ENCODE peak calls at places on chromosomes 4 and X, in eight cellular contexts. B is head of caudate nucleus; E is AG10803; P is stimulated activated CD8-positive, alpha-beta memory T cell treated with anti-CD3 and anti-CD28 coated beads, Interleukin-7, amount 100 ng/mL, for 4 hours; X is osteocyte; Z is kidney tubule cell; Y is CD4-positive, alpha-beta T cell; O is NCI-H1930. G is an unnamed sample.

GRCh38 chr4:148004228-148004813 is 272.4 kb downstream of the ARHGAP10 start:
- DNase-seq in B (no peak), O (no peak), X (no peak), Y (no peak), Z (peak; percentile 18), E (peak; percentile 50), P (no peak), G (no peak)

GRCh38 chr4:102299708-102300107 is 45.6 kb downstream of the SLC39A8 start:
- DNase-seq in P (no peak), Y (no peak), B (peak; percentile 47), Z (peak; percentile 68), E (peak; percentile 61), X (no peak), O (no peak), G (peak; percentile 80)

GRCh38 chr4:20589436-20589835 is 110.8 kb upstream of the PACRGL start:
- DNase-seq in B (no peak), O (no peak), X (no peak), Y (no peak), E (no peak), P (no peak), Z (no peak), G (no peak)

GRCh38 chrX:46653482-46653881 is 79.9 kb downstream of the CHST7 start:
- DNase-seq in X (no peak), P (no peak), O (no peak), B (no peak), Y (no peak), Z (no peak), E (no peak), G (no peak)

GRCh38 chr4:122914292-122914904 is 8.0 kb downstream of the NUDT6 start:
- DNase-seq in X (no peak), P (no peak), Y (no peak), B (no peak), O (no peak), Z (peak; percentile 40), E (no peak), G (no peak)

GRCh38 chr4:74675673-74676279 is 118.5 kb downstream of the BTC start:
- DNase-seq in Y (no peak), P (no peak), X (no peak), B (peak; percentile 19), Z (peak; percentile 77), O (peak; percentile 49), E (peak; percentile 66), G (peak; percentile 68)

GRCh38 chrX:130268500-130269170 is at the start of gene ZNF280C:
- DNase-seq in P (peak; percentile 89), O (peak; percentile 87), X (peak; percentile 95), E (peak; percentile 91), Z (peak; percentile 94), Y (peak; percentile 85), B (peak; percentile 87), G (peak; percentile 94)

GRCh38 chrX:104084534-104085277 is 8.7 kb upstream of the TMSB15C start:
- DNase-seq in P (no peak), E (no peak), Y (no peak), Z (no peak), O (no peak), X (no peak), B (no peak), G (no peak)

GRCh38 chr4:10656988-10657387 is 27.6 kb downstream of the CLNK start:
- DNase-seq in O (no peak), X (no peak), Y (no peak), E (no peak), B (no peak), P (no peak), Z (peak; percentile 40), G (no peak)

GRCh38 chrX:78024349-78025108 is 55.1 kb upstream of the PGAM4 start:
- DNase-seq in Z (peak; percentile 35), E (no peak), O (no peak), B (no peak), P (no peak), X (no peak), Y (peak; percentile 0), G (peak; percentile 21)

GRCh38 chrX:10157545-10157944 is 770 bp downstream of the CLCN4 start:
- DNase-seq in B (no peak), P (no peak), Y (no peak), X (no peak), Z (no peak), E (peak; percentile 14), O (no peak), G (no peak)

GRCh38 chrX:137031517-137032377 is 2.0 kb downstream of the GPR101 start:
- DNase-seq in Z (peak; percentile 46), E (peak; percentile 35), Y (peak; percentile 11), X (no peak), O (no peak), B (peak; percentile 52), P (no peak), G (peak; percentile 70)

GRCh38 chrX:15849555-15849954 is 5.1 kb downstream of the AP1S2 start:
- DNase-seq in Z (peak; percentile 28), O (no peak), X (no peak), B (no peak), E (no peak), Y (no peak), P (no peak), G (no peak)

GRCh38 chr4:145804134-145804533 is 124.2 kb downstream of the C4orf51 start:
- DNase-seq in O (no peak), Z (peak; percentile 77), P (no peak), B (no peak), Y (no peak), E (peak; percentile 92), X (no peak), G (peak; percentile 84)

GRCh38 chr4:52407545-52407944 is 251.6 kb downstream of the USP46 start:
- DNase-seq in E (peak; percentile 3), Z (peak; percentile 41), P (no peak), O (no peak), B (no peak), X (no peak), Y (no peak), G (no peak)

GRCh38 chr4:168221298-168221697 is 97.3 kb downstream of the DDX60 start:
- DNase-seq in P (no peak), Y (no peak), X (no peak), B (no peak), Z (peak; percentile 73), O (no peak), E (peak; percentile 57), G (peak; percentile 12)

GRCh38 chr4:54063737-54064316 is 578 bp downstream of the CHIC2 start:
- DNase-seq in B (peak; percentile 38), O (no peak), E (peak; percentile 29), X (no peak), Y (peak; percentile 29), P (peak; percentile 7), Z (peak; percentile 48), G (peak; percentile 19)

G was measured in AG20443.